ENCODE peak calls at places on chromosome 5, in eight cellular contexts. One of them, this sample, is unnamed.
A peak's percentile ranks its signal among the peaks of the same experiment; 100 is the strongest.

GRCh38 chr5:123810253-123810652 is 298.3 kb downstream of the CSNK1G3 start:
- DNase-seq in epithelial cell of esophagus: no peak
- DNase-seq in activated T-helper 1 cell treated with anti-CD3 and anti-CD28 coated beads, Interleukin-2, amount 50 U/mL, for 16 hours: no peak
- DNase-seq in iris pigment epithelial cell: no peak
- DNase-seq in skeletal muscle cell: no peak
- DNase-seq in activated T-cell treated with anti-CD3 and anti-CD28 coated beads, Interleukin-2, amount 50 U/mL, for 72 hours: no peak
- DNase-seq in nephron progenitor cell: peak; percentile 28
- DNase-seq in A172: no peak
- DNase-seq in this sample: no peak

GRCh38 chr5:32586251-32586642 is 890 bp downstream of the SUB1 start:
- DNase-seq in epithelial cell of esophagus: no peak
- DNase-seq in activated T-helper 1 cell treated with anti-CD3 and anti-CD28 coated beads, Interleukin-2, amount 50 U/mL, for 16 hours: no peak
- DNase-seq in iris pigment epithelial cell: no peak
- DNase-seq in skeletal muscle cell: no peak
- DNase-seq in activated T-cell treated with anti-CD3 and anti-CD28 coated beads, Interleukin-2, amount 50 U/mL, for 72 hours: no peak
- DNase-seq in nephron progenitor cell: no peak
- DNase-seq in A172: no peak
- DNase-seq in this sample: no peak

GRCh38 chr5:176542596-176543427 is 5.6 kb upstream of the RNF44 start:
- DNase-seq in epithelial cell of esophagus: no peak
- DNase-seq in activated T-helper 1 cell treated with anti-CD3 and anti-CD28 coated beads, Interleukin-2, amount 50 U/mL, for 16 hours: no peak
- DNase-seq in iris pigment epithelial cell: no peak
- DNase-seq in skeletal muscle cell: no peak
- DNase-seq in activated T-cell treated with anti-CD3 and anti-CD28 coated beads, Interleukin-2, amount 50 U/mL, for 72 hours: peak; percentile 68
- DNase-seq in nephron progenitor cell: peak; percentile 42
- DNase-seq in A172: no peak
- DNase-seq in this sample: no peak

GRCh38 chr5:95861221-95861857 is 38.8 kb upstream of the GLRX start:
- DNase-seq in epithelial cell of esophagus: peak; percentile 98
- DNase-seq in activated T-helper 1 cell treated with anti-CD3 and anti-CD28 coated beads, Interleukin-2, amount 50 U/mL, for 16 hours: no peak
- DNase-seq in iris pigment epithelial cell: peak; percentile 100
- DNase-seq in skeletal muscle cell: peak; percentile 98
- DNase-seq in activated T-cell treated with anti-CD3 and anti-CD28 coated beads, Interleukin-2, amount 50 U/mL, for 72 hours: no peak
- DNase-seq in nephron progenitor cell: no peak
- DNase-seq in A172: peak; percentile 95
- DNase-seq in this sample: peak; percentile 98

GRCh38 chr5:93349613-93350012 is 231.4 kb downstream of the NR2F1-AS1 start:
- DNase-seq in epithelial cell of esophagus: peak; percentile 65
- DNase-seq in activated T-helper 1 cell treated with anti-CD3 and anti-CD28 coated beads, Interleukin-2, amount 50 U/mL, for 16 hours: no peak
- DNase-seq in iris pigment epithelial cell: peak; percentile 82
- DNase-seq in skeletal muscle cell: peak; percentile 64
- DNase-seq in activated T-cell treated with anti-CD3 and anti-CD28 coated beads, Interleukin-2, amount 50 U/mL, for 72 hours: no peak
- DNase-seq in nephron progenitor cell: no peak
- DNase-seq in A172: peak; percentile 71
- DNase-seq in this sample: peak; percentile 59

GRCh38 chr5:125835293-125836172 is 587.7 kb upstream of the GRAMD2B start:
- DNase-seq in epithelial cell of esophagus: peak; percentile 21
- DNase-seq in activated T-helper 1 cell treated with anti-CD3 and anti-CD28 coated beads, Interleukin-2, amount 50 U/mL, for 16 hours: no peak
- DNase-seq in iris pigment epithelial cell: peak; percentile 30
- DNase-seq in skeletal muscle cell: peak; percentile 11
- DNase-seq in activated T-cell treated with anti-CD3 and anti-CD28 coated beads, Interleukin-2, amount 50 U/mL, for 72 hours: no peak
- DNase-seq in nephron progenitor cell: peak; percentile 49
- DNase-seq in A172: no peak
- DNase-seq in this sample: no peak

GRCh38 chr5:133559960-133560359 is 52.4 kb downstream of the FSTL4 start:
- DNase-seq in epithelial cell of esophagus: no peak
- DNase-seq in activated T-helper 1 cell treated with anti-CD3 and anti-CD28 coated beads, Interleukin-2, amount 50 U/mL, for 16 hours: no peak
- DNase-seq in iris pigment epithelial cell: no peak
- DNase-seq in skeletal muscle cell: no peak
- DNase-seq in activated T-cell treated with anti-CD3 and anti-CD28 coated beads, Interleukin-2, amount 50 U/mL, for 72 hours: no peak
- DNase-seq in nephron progenitor cell: no peak
- DNase-seq in A172: no peak
- DNase-seq in this sample: no peak

GRCh38 chr5:56116599-56117131 is 116.5 kb downstream of the ANKRD55 start:
- DNase-seq in epithelial cell of esophagus: no peak
- DNase-seq in activated T-helper 1 cell treated with anti-CD3 and anti-CD28 coated beads, Interleukin-2, amount 50 U/mL, for 16 hours: no peak
- DNase-seq in iris pigment epithelial cell: no peak
- DNase-seq in skeletal muscle cell: no peak
- DNase-seq in activated T-cell treated with anti-CD3 and anti-CD28 coated beads, Interleukin-2, amount 50 U/mL, for 72 hours: no peak
- DNase-seq in nephron progenitor cell: no peak
- DNase-seq in A172: no peak
- DNase-seq in this sample: no peak

GRCh38 chr5:54644226-54644625 is 126.7 kb downstream of the SNX18 start:
- DNase-seq in epithelial cell of esophagus: peak; percentile 96
- DNase-seq in activated T-helper 1 cell treated with anti-CD3 and anti-CD28 coated beads, Interleukin-2, amount 50 U/mL, for 16 hours: no peak
- DNase-seq in iris pigment epithelial cell: peak; percentile 69
- DNase-seq in skeletal muscle cell: no peak
- DNase-seq in activated T-cell treated with anti-CD3 and anti-CD28 coated beads, Interleukin-2, amount 50 U/mL, for 72 hours: no peak
- DNase-seq in nephron progenitor cell: no peak
- DNase-seq in A172: peak; percentile 96
- DNase-seq in this sample: peak; percentile 55

This sample was measured in non-pigmented ciliary epithelial cell.